ENCODE peak calls at places on chromosomes 11 and 22, in six cellular contexts. G, K, B, Y, F and M are unnamed samples.

GRCh38 chr11:20854214-20854613 is 184.8 kb downstream of the NELL1 start:
- DNase-seq in G (no peak), K (no peak), B (no peak), Y (no peak), F (no peak), M (no peak)

GRCh38 chr11:67303989-67304411 is 670 bp downstream of the SSH3 start:
- DNase-seq in G (no peak), K (peak; percentile 15), B (peak; percentile 89), Y (peak; percentile 27), F (no peak), M (no peak)

GRCh38 chr22:41380993-41381328 is 781 bp upstream of the TEF start:
- DNase-seq in G (no peak), K (peak; percentile 95), B (no peak), Y (no peak), F (no peak), M (peak; percentile 98)

GRCh38 chr11:18775492-18776292 is 15.9 kb downstream of the PTPN5 start:
- DNase-seq in G (no peak), K (peak; percentile 46), B (no peak), Y (peak; percentile 59), F (no peak), M (peak; percentile 59)

GRCh38 chr22:31400023-31400397 is 606 bp downstream of the DRG1 start:
- DNase-seq in G (no peak), K (peak; percentile 22), B (no peak), Y (no peak), F (no peak), M (peak; percentile 32)

GRCh38 chr22:21074092-21074715 is 28.5 kb downstream of the LRRC74B start:
- DNase-seq in G (no peak), K (peak; percentile 44), B (no peak), Y (no peak), F (no peak), M (peak; percentile 68)

GRCh38 chr22:43998865-43999264 is 25.2 kb upstream of the PARVB start:
- DNase-seq in G (no peak), K (no peak), B (no peak), Y (no peak), F (no peak), M (no peak)

GRCh38 chr11:19892387-19892786 is 179.8 kb downstream of the NAV2 start:
- DNase-seq in G (no peak), K (no peak), B (no peak), Y (no peak), F (no peak), M (no peak)

GRCh38 chr11:57513911-57514537 is 1.5 kb downstream of the SLC43A1 start:
- DNase-seq in G (no peak), K (peak; percentile 42), B (peak; percentile 86), Y (peak; percentile 44), F (no peak), M (peak; percentile 27)

GRCh38 chr11:12827929-12828812 is 153.9 kb downstream of the TEAD1 start:
- DNase-seq in G (peak; percentile 35), K (peak; percentile 87), B (no peak), Y (no peak), F (no peak), M (peak; percentile 85)

GRCh38 chr11:117792992-117793391 is 4.0 kb downstream of the DSCAML1 start:
- DNase-seq in G (no peak), K (no peak), B (no peak), Y (no peak), F (no peak), M (no peak)